ENCODE peak calls at places on chromosomes 3 and 15, in seven cellular contexts. One of them, this sample, is unnamed. For H4K20me1 and H3F3A, the result is how much of the 10 kb centered on the place peaks cover.

GRCh38 chr15:33679065-33679464 is 289.2 kb upstream of the CHRM5 start:
- DNase-seq in GM23248: peak
- DNase-seq in neural progenitor cell: no peak
- DNase-seq in PC-9: no peak
- DNase-seq in SK-N-SH: no peak
- DNase-seq in PC-3: no peak
- DNase-seq in GM23338: no peak
- DNase-seq in this sample: no peak

GRCh38 chr15:85482896-85483295 is 102.5 kb downstream of the AKAP13 start:
- DNase-seq in PC-9: peak
- DNase-seq in GM23248: peak
- DNase-seq in PC-3: no peak
- DNase-seq in GM23338: no peak
- DNase-seq in neural progenitor cell: peak
- DNase-seq in SK-N-SH: no peak
- DNase-seq in this sample: no peak

GRCh38 chr15:100725121-100726069 is 123.0 kb downstream of the ASB7 start:
- DNase-seq in GM23338: no peak
- DNase-seq in SK-N-SH: peak
- DNase-seq in PC-9: no peak
- DNase-seq in GM23248: peak
- DNase-seq in PC-3: peak
- DNase-seq in neural progenitor cell: no peak
- DNase-seq in this sample: no peak

GRCh38 chr3:20608054-20608738 is 422.2 kb upstream of the SGO1 start:
- DNase-seq in neural progenitor cell: no peak
- DNase-seq in PC-9: peak
- DNase-seq in GM23248: no peak
- DNase-seq in PC-3: peak
- DNase-seq in SK-N-SH: no peak
- DNase-seq in GM23338: no peak
- DNase-seq in this sample: no peak

GRCh38 chr15:69662668-69663000 is 210.0 kb downstream of the RPLP1 start:
- DNase-seq in SK-N-SH: no peak
- DNase-seq in GM23248: no peak
- DNase-seq in GM23338: no peak
- DNase-seq in PC-3: no peak
- DNase-seq in PC-9: no peak
- DNase-seq in neural progenitor cell: no peak
- DNase-seq in this sample: no peak

GRCh38 chr15:52011711-52012144 is 7.3 kb upstream of the MAPK6 start:
- DNase-seq in GM23338: no peak
- DNase-seq in GM23248: no peak
- DNase-seq in SK-N-SH: no peak
- DNase-seq in neural progenitor cell: peak
- DNase-seq in PC-3: no peak
- DNase-seq in PC-9: no peak
- DNase-seq in this sample: no peak

GRCh38 chr15:101637549-101638318 is 14.4 kb downstream of the TM2D3 start:
- DNase-seq in GM23338: no peak
- DNase-seq in GM23248: peak
- DNase-seq in PC-9: peak
- DNase-seq in neural progenitor cell: no peak
- DNase-seq in PC-3: peak
- DNase-seq in SK-N-SH: no peak
- DNase-seq in this sample: no peak

GRCh38 chr15:71444866-71445590 is 329.8 kb downstream of the THSD4 start:
- DNase-seq in PC-9: no peak
- DNase-seq in SK-N-SH: no peak
- DNase-seq in PC-3: peak
- DNase-seq in GM23338: no peak
- DNase-seq in GM23248: peak
- DNase-seq in neural progenitor cell: no peak
- DNase-seq in this sample: no peak

GRCh38 chr3:141681390-141681780 is 56.7 kb upstream of the RNF7 start:
- DNase-seq in PC-3: no peak
- DNase-seq in PC-9: no peak
- DNase-seq in neural progenitor cell: no peak
- DNase-seq in GM23338: no peak
- DNase-seq in SK-N-SH: no peak
- DNase-seq in GM23248: no peak
- DNase-seq in this sample: no peak

GRCh38 chr15:88022711-88023110 is 233.8 kb downstream of the NTRK3 start:
- DNase-seq in neural progenitor cell: no peak
- DNase-seq in PC-3: no peak
- DNase-seq in GM23248: no peak
- DNase-seq in GM23338: no peak
- DNase-seq in PC-9: no peak
- DNase-seq in SK-N-SH: no peak
- DNase-seq in this sample: no peak

GRCh38 chr3:155426524-155427230 is 133.2 kb upstream of the STRIT1 start:
- DNase-seq in SK-N-SH: no peak
- DNase-seq in PC-3: no peak
- DNase-seq in GM23338: no peak
- DNase-seq in GM23248: no peak
- DNase-seq in PC-9: no peak
- DNase-seq in neural progenitor cell: no peak
- DNase-seq in this sample: no peak

GRCh38 chr3:191985691-191986090 is 524.7 kb downstream of the PYDC2 start:
- DNase-seq in PC-9: no peak
- DNase-seq in GM23248: no peak
- DNase-seq in SK-N-SH: no peak
- DNase-seq in PC-3: peak
- DNase-seq in neural progenitor cell: no peak
- DNase-seq in GM23338: no peak
- DNase-seq in this sample: no peak

GRCh38 chr3:78148986-78149717 is 1109.3 kb downstream of the ROBO2 start:
- DNase-seq in GM23248: no peak
- DNase-seq in SK-N-SH: no peak
- DNase-seq in PC-9: no peak
- DNase-seq in neural progenitor cell: no peak
- DNase-seq in GM23338: no peak
- DNase-seq in PC-3: peak
- DNase-seq in this sample: no peak

GRCh38 chr15:78372880-78373279 is 32.7 kb downstream of the CRABP1 start:
- DNase-seq in GM23248: no peak
- DNase-seq in PC-3: peak
- DNase-seq in SK-N-SH: no peak
- DNase-seq in neural progenitor cell: no peak
- DNase-seq in GM23338: peak
- DNase-seq in PC-9: peak
- DNase-seq in this sample: no peak

GRCh38 chr15:64851503-64851840 is 9.8 kb downstream of the PLEKHO2 start:
- DNase-seq in PC-3: no peak
- DNase-seq in GM23338: peak
- DNase-seq in neural progenitor cell: peak
- DNase-seq in GM23248: peak
- DNase-seq in SK-N-SH: no peak
- DNase-seq in PC-9: no peak
- DNase-seq in this sample: no peak

GRCh38 chr3:172607305-172608121 is 84.3 kb upstream of the TNFSF10 start:
- DNase-seq in PC-3: peak
- DNase-seq in GM23248: peak
- DNase-seq in neural progenitor cell: peak
- DNase-seq in SK-N-SH: no peak
- DNase-seq in GM23338: peak
- DNase-seq in PC-9: no peak
- DNase-seq in this sample: no peak

GRCh38 chr15:26394801-26395200 is 378.1 kb downstream of the GABRB3 start:
- DNase-seq in neural progenitor cell: no peak
- DNase-seq in GM23248: no peak
- DNase-seq in PC-9: no peak
- DNase-seq in GM23338: no peak
- DNase-seq in PC-3: no peak
- DNase-seq in SK-N-SH: no peak
- DNase-seq in this sample: no peak

GRCh38 chr15:61749169-61749568 is 311.1 kb downstream of the VPS13C start:
- DNase-seq in SK-N-SH: no peak
- DNase-seq in GM23248: no peak
- DNase-seq in GM23338: no peak
- DNase-seq in PC-3: peak
- DNase-seq in PC-9: no peak
- DNase-seq in neural progenitor cell: no peak
- DNase-seq in this sample: no peak

GRCh38 chr3:49411550-49411967 is 217 bp downstream of the RHOA start:
- DNase-seq in neural progenitor cell: peak
- DNase-seq in PC-9: peak
- DNase-seq in PC-3: no peak
- DNase-seq in GM23248: no peak
- DNase-seq in SK-N-SH: peak
- DNase-seq in GM23338: peak
- DNase-seq in this sample: no peak

GRCh38 chr3:24299801-24300626 is 194.6 kb downstream of the THRB start:
- DNase-seq in SK-N-SH: no peak
- DNase-seq in PC-3: peak
- DNase-seq in GM23248: peak
- DNase-seq in neural progenitor cell: no peak
- DNase-seq in GM23338: no peak
- DNase-seq in PC-9: peak
- DNase-seq in this sample: no peak

GRCh38 chr3:173690542-173690941 is 293.0 kb downstream of the NLGN1 start:
- DNase-seq in GM23248: peak
- DNase-seq in PC-3: peak
- DNase-seq in SK-N-SH: no peak
- DNase-seq in GM23338: no peak
- DNase-seq in PC-9: no peak
- DNase-seq in neural progenitor cell: no peak
- DNase-seq in this sample: no peak

GRCh38 chr3:112097378-112097777 is 11.2 kb downstream of the C3orf52 start:
- DNase-seq in GM23338: no peak
- DNase-seq in neural progenitor cell: no peak
- DNase-seq in SK-N-SH: no peak
- DNase-seq in PC-3: peak
- DNase-seq in GM23248: peak
- DNase-seq in PC-9: peak
- DNase-seq in this sample: no peak

GRCh38 chr3:96449803-96450202 is 364.6 kb upstream of the EPHA6 start:
- DNase-seq in PC-9: no peak
- DNase-seq in GM23338: peak
- DNase-seq in SK-N-SH: no peak
- DNase-seq in neural progenitor cell: peak
- DNase-seq in PC-3: no peak
- DNase-seq in GM23248: no peak
- DNase-seq in this sample: no peak

DNA sequence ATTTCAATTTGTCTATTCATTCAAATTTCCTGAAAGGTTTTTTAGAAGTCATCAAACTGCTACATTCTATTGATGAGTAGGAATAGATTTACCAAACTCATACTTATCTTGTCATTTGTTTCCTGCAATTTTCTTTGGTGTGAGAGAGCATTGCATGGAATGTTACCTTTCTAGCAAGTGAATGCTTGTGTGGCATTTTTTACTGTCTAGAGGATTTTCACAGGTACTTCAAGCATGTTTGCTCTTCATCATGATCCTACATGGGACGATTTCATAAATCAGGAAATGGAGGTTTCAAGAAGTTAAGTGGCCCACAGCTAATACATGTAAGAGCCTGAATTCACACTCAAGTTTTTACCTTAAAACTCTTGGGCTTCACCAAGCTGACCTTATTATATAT is 26.1 kb downstream of the TGFBR2 start:
- DNase-seq in PC-3: no peak
- DNase-seq in SK-N-SH: no peak
- DNase-seq in PC-9: no peak
- DNase-seq in GM23338: no peak
- DNase-seq in neural progenitor cell: no peak
- DNase-seq in GM23248: no peak
- DNase-seq in this sample: no peak
- H3K4me2 ChIP-seq in PC-3: no peak
- H3K4me2 ChIP-seq in SK-N-SH: no peak
- H3K4me2 ChIP-seq in PC-9: no peak
- H3K4me2 ChIP-seq in GM23338: no peak
- H3K4me2 ChIP-seq in neural progenitor cell: no peak
- H3K4me2 ChIP-seq in GM23248: peak
- H3K4me2 ChIP-seq in this sample: no peak

DNA sequence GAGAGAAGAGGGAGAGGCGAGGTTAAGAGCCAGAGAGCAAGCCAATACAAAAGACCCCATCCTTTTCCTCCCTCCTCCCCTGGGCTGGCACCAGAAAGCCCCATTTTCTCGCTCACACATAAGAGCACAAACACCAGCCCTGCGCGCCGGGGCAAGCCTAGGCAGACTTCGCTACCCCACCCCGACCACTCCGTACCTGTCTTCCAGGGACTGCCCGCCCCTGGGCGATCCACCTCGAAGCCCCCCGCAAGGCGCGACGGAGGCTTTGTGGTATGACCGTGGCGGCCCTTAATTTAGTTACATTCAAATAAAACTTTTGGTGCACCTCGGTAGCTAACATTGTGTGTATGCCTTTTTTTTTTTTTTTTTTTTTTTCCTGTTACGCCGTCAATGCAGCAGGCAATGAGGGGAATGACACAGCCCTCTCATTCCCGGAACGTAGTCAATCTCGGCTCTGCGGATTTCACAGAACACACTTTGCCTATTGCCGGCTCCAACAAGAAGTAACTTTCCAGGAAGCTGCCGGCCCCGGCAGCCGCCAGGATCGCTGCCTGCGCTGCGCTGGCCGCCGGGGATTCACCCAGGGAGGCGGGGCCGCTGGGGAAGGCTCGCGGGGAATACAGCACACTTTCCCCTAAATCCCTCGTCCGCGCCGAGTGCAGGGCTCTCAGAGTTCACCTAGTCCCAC is 7.7 kb downstream of the BCL6 start:
- DNase-seq in PC-9: peak
- DNase-seq in PC-3: peak
- DNase-seq in GM23248: peak
- DNase-seq in SK-N-SH: peak
- DNase-seq in neural progenitor cell: peak
- DNase-seq in GM23338: peak
- DNase-seq in this sample: no peak
- H4K20me1 ChIP-seq in PC-9: under half
- H4K20me1 ChIP-seq in PC-3: under half
- H4K20me1 ChIP-seq in GM23248: under half
- H4K20me1 ChIP-seq in SK-N-SH: under half
- H4K20me1 ChIP-seq in neural progenitor cell: half or more
- H4K20me1 ChIP-seq in GM23338: under half
- H4K20me1 ChIP-seq in this sample: under half

GRCh38 chr3:187743195-187744141 is 1.8 kb downstream of the BCL6 start:
- DNase-seq in SK-N-SH: no peak
- DNase-seq in GM23338: peak
- DNase-seq in GM23248: peak
- DNase-seq in neural progenitor cell: peak
- DNase-seq in PC-9: peak
- DNase-seq in PC-3: peak
- DNase-seq in this sample: no peak
- H3F3A ChIP-seq in SK-N-SH: under half
- H3F3A ChIP-seq in GM23338: under half
- H3F3A ChIP-seq in GM23248: under half
- H3F3A ChIP-seq in neural progenitor cell: half or more
- H3F3A ChIP-seq in PC-9: under half
- H3F3A ChIP-seq in PC-3: under half
- H3F3A ChIP-seq in this sample: under half

DNA sequence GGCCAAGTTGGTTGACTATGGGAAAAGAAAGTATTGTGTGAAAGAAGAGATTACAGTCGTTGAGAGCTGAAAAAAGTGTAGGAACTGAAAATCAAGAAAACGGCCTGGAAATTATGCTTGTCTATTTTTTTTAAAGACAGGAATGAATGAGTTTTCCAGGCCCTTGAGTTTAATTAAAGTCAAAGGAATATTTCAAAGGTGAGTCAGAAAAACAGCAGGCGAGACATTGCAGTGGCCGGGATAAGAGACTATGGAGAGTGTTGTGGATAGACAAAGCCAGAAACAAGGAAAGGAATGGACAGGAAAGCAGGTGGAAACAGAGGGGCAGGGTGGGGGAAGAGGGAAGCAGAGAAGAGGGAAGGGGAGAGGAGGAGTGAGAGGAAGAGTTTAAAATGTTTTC is 275.1 kb upstream of the LRTM1 start:
- DNase-seq in SK-N-SH: no peak
- DNase-seq in GM23338: no peak
- DNase-seq in GM23248: peak
- DNase-seq in neural progenitor cell: no peak
- DNase-seq in PC-9: peak
- DNase-seq in PC-3: peak
- DNase-seq in this sample: no peak
- H3K4me2 ChIP-seq in SK-N-SH: no peak
- H3K4me2 ChIP-seq in GM23338: no peak
- H3K4me2 ChIP-seq in GM23248: peak
- H3K4me2 ChIP-seq in neural progenitor cell: no peak
- H3K4me2 ChIP-seq in PC-9: no peak
- H3K4me2 ChIP-seq in PC-3: no peak
- H3K4me2 ChIP-seq in this sample: no peak

This sample was measured in MM.1S.